ENCODE peak calls at places on chromosomes 2 and 18, in six cellular contexts. B is colonic mucosa, C is IMR-90, I is SK-N-SH, U is mammary epithelial cell, M is Karpas-422. Y is an unnamed sample.

GRCh38 chr2:234705108-234705507 is 208.2 kb upstream of the ARL4C start:
- DNase-seq in B (no peak), U (peak; percentile 73), C (peak; percentile 85), M (no peak), I (no peak), Y (peak; percentile 51)

GRCh38 chr18:27728659-27729058 is 448.3 kb downstream of the CDH2 start:
- DNase-seq in C (no peak), U (no peak), B (no peak), I (no peak), M (no peak), Y (no peak)

GRCh38 chr2:181371782-181372292 is 85.3 kb upstream of the ITGA4 start:
- DNase-seq in U (no peak), C (peak; percentile 57), I (no peak), M (no peak), B (no peak), Y (peak; percentile 47)

GRCh38 chr18:56233595-56233994 is 404.8 kb downstream of the TXNL1 start:
- DNase-seq in C (peak; percentile 92), U (peak; percentile 79), B (no peak), M (no peak), I (no peak), Y (peak; percentile 28)

GRCh38 chr2:236998250-236998649 is 87.4 kb upstream of the COPS8 start:
- DNase-seq in C (peak; percentile 9), M (no peak), I (no peak), U (no peak), B (no peak), Y (peak; percentile 13)

GRCh38 chr2:211093743-211094303 is 537.4 kb downstream of the CPS1 start:
- DNase-seq in C (no peak), B (no peak), U (peak; percentile 5), I (peak; percentile 3), M (peak; percentile 63), Y (no peak)

GRCh38 chr2:6290626-6291025 is 575.1 kb downstream of the CMPK2 start:
- DNase-seq in U (no peak), M (peak; percentile 77), I (peak; percentile 44), C (no peak), B (no peak), Y (no peak)

GRCh38 chr2:231642631-231643493 is 50.2 kb downstream of the TEX44 start:
- DNase-seq in I (no peak), U (peak; percentile 99), M (no peak), B (peak; percentile 95), C (peak; percentile 94), Y (peak; percentile 97)

GRCh38 chr2:24517247-24517646 is 26.2 kb downstream of the NCOA1 start:
- DNase-seq in I (no peak), M (no peak), U (no peak), B (no peak), C (no peak), Y (no peak)

GRCh38 chr2:190853659-190854386 is 26.8 kb upstream of the GLS start:
- DNase-seq in U (no peak), C (no peak), I (no peak), B (no peak), M (peak; percentile 38), Y (no peak)

GRCh38 chr2:231674587-231675334 is 33.6 kb upstream of the PTMA start:
- DNase-seq in M (peak; percentile 95), B (peak; percentile 85), U (no peak), C (peak; percentile 43), I (peak; percentile 90), Y (peak; percentile 77)

GRCh38 chr18:12308386-12309100 is 502 bp downstream of the TUBB6 start:
- DNase-seq in I (peak; percentile 76), U (peak; percentile 79), M (no peak), C (peak; percentile 88), B (peak; percentile 67), Y (peak; percentile 92)

GRCh38 chr2:60804473-60804872 is 48.4 kb downstream of the PAPOLG start:
- DNase-seq in I (no peak), B (no peak), U (no peak), M (no peak), C (no peak), Y (no peak)

GRCh38 chr2:194867328-194867727 is 789.7 kb upstream of the SLC39A10 start:
- DNase-seq in C (no peak), B (no peak), I (peak; percentile 2), U (peak; percentile 8), M (peak; percentile 66), Y (no peak)

GRCh38 chr2:231699006-231699405 is 9.3 kb upstream of the PTMA start:
- DNase-seq in U (no peak), M (no peak), I (no peak), B (no peak), C (peak; percentile 37), Y (no peak)

GRCh38 chr18:79690071-79690470 is 10.5 kb downstream of the CTDP1 start:
- DNase-seq in B (no peak), C (no peak), U (no peak), I (peak; percentile 3), M (no peak), Y (no peak)

GRCh38 chr18:21109936-21110666 is 1.5 kb downstream of the ROCK1 start:
- DNase-seq in C (peak; percentile 30), U (no peak), B (no peak), M (peak; percentile 63), I (no peak), Y (no peak)
- H3K9ac ChIP-seq in C (peak overlapping the region; percentile 97), U (peak overlapping the region; percentile 74), B (peak overlapping the region; percentile 97), M (peak overlapping the region; percentile 98), I (peak overlapping the region; percentile 96), Y (peak overlapping the region; percentile 98)

GRCh38 chr2:108215794-108216211 is 24.0 kb upstream of the SULT1C3 start:
- DNase-seq in U (peak; percentile 64), C (peak; percentile 51), B (peak; percentile 59), M (peak; percentile 41), I (no peak), Y (peak; percentile 44)
- H3K9ac ChIP-seq in U (no peak overlapping the region), C (no peak overlapping the region), B (no peak overlapping the region), M (no peak overlapping the region), I (no peak overlapping the region), Y (peak overlapping the region; percentile 55)

GRCh38 chr2:216636570-216637450 is 3.6 kb downstream of the IGFBP2 start:
- DNase-seq in U (peak; percentile 88), M (no peak), B (peak; percentile 88), C (peak; percentile 37), I (peak; percentile 70), Y (peak; percentile 77)

GRCh38 chr2:216637472-216637871 is 4.3 kb downstream of the IGFBP2 start:
- DNase-seq in I (no peak), C (no peak), B (no peak), M (no peak), U (no peak), Y (no peak)

GRCh38 chr2:216635171-216635570 is 2.0 kb downstream of the IGFBP2 start:
- DNase-seq in U (no peak), B (no peak), I (peak; percentile 54), C (no peak), M (no peak), Y (peak; percentile 41)

GRCh38 chr2:216634317-216635148 is 1.3 kb downstream of the IGFBP2 start:
- DNase-seq in M (no peak), I (peak; percentile 59), U (no peak), C (no peak), B (no peak), Y (peak; percentile 36)

GRCh38 chr2:216635701-216636541 is 2.7 kb downstream of the IGFBP2 start:
- DNase-seq in U (peak; percentile 24), M (no peak), B (no peak), I (peak; percentile 70), C (no peak), Y (peak; percentile 57)
- H3K9ac ChIP-seq in U (peak overlapping the region; percentile 54), M (no peak overlapping the region), B (peak overlapping the region; percentile 60), I (peak overlapping the region; percentile 83), C (no peak overlapping the region), Y (no peak overlapping the region)

DNA sequence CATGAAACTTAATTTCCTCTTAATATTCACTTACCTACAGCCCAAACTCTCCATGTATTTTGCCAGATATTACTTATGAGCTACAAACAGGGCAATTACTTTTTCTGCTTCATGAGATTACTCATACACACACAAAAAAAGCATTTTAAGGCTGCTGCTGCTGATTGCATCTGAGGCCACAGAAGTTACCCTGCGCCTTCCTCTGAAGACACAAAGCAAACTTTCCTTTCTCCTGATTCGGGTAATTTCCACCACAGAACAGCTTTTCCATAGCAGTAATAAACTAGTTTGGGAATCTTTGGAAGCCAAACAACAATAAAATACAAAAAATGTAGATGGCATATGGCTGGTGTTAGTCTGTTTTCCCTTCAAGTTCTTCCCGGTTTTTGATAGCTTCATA is 6.2 kb downstream of the TTC32 start:
- DNase-seq in I (no peak), U (no peak), C (no peak), B (no peak), M (no peak), Y (no peak)
- H3K9ac ChIP-seq in I (peak overlapping the region; percentile 7), U (no peak overlapping the region), C (no peak overlapping the region), B (no peak overlapping the region), M (no peak overlapping the region), Y (peak overlapping the region; percentile 44)

GRCh38 chr2:637804-638203 is 39.4 kb downstream of the TMEM18 start:
- DNase-seq in C (no peak), B (no peak), U (no peak), I (no peak), M (no peak), Y (no peak)
- H3K9ac ChIP-seq in C (no peak overlapping the region), B (no peak overlapping the region), U (no peak overlapping the region), I (no peak overlapping the region), M (no peak overlapping the region), Y (no peak overlapping the region)

DNA sequence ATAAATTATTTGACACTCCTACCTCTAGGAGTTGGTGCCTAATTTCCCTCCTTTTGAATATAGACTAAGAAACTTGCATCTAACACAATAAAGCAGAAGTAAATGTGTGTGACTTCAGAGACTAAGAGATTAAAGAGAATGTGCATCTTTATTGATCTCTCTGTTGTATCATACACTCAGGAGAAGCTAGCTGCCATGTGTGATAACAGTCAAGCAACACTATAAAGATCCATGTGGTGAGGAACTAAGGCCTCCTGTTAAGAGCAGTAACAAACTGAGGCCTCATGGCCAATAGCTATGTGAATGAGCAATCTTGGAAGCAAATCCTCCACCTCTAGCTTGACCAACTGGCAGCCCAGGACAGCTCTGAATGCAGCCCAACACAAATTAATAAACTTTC is 3.4 kb downstream of the FANCL start:
- DNase-seq in U (no peak), C (no peak), B (no peak), M (peak; percentile 67), I (no peak), Y (no peak)
- H3K9ac ChIP-seq in U (no peak overlapping the region), C (no peak overlapping the region), B (no peak overlapping the region), M (peak overlapping the region; percentile 25), I (no peak overlapping the region), Y (no peak overlapping the region)

Y was measured in mesenchymal stem cell.